ENCODE peak calls at places on chromosome 19, in six cellular contexts. O, T, P, L, M and C are unnamed samples. For H3K79me1, the result is how much of the 10 kb centered on the place peaks cover.

GRCh38 chr19:1211494-1212234 is 6.1 kb downstream of the STK11 start:
- DNase-seq in M (no peak), P (no peak), L (no peak), T (peak), O (peak), C (no peak)

GRCh38 chr19:13861392-13861713 is 15.6 kb upstream of the NANOS3 start:
- DNase-seq in M (no peak), P (no peak), L (no peak), O (no peak), T (no peak), C (no peak)

GRCh38 chr19:3543150-3544053 is 4.4 kb downstream of the TEKTIP1 start:
- DNase-seq in L (no peak), O (no peak), P (no peak), M (no peak), T (no peak), C (no peak)

GRCh38 chr19:39916236-39916635 is 18.2 kb downstream of the FCGBP start:
- DNase-seq in L (no peak), M (no peak), O (no peak), P (no peak), T (no peak), C (no peak)

GRCh38 chr19:55563261-55563690 is 17.4 kb downstream of the ZNF579 start:
- DNase-seq in T (no peak), P (no peak), M (no peak), L (no peak), O (no peak), C (no peak)

GRCh38 chr19:37695144-37695899 is 24.2 kb downstream of the ZNF607 start:
- DNase-seq in O (no peak), P (no peak), L (no peak), T (peak), M (no peak), C (no peak)

GRCh38 chr19:40357655-40358054 is 9.2 kb downstream of the PLD3 start:
- DNase-seq in T (no peak), L (no peak), O (no peak), M (no peak), P (no peak), C (peak)

GRCh38 chr19:49690656-49691242 is at the start of gene CPT1C:
- DNase-seq in M (peak), O (peak), T (peak), L (peak), P (peak), C (peak)

GRCh38 chr19:30906871-30907270 is 442.4 kb downstream of the TSHZ3 start:
- DNase-seq in L (no peak), T (no peak), M (no peak), P (no peak), O (no peak), C (no peak)

GRCh38 chr19:10544242-10544752 is 593 bp downstream of the ATG4D start:
- DNase-seq in T (no peak), P (peak), O (peak), L (no peak), M (no peak), C (no peak)

GRCh38 chr19:2629491-2630351 is 72.8 kb downstream of the GNG7 start:
- DNase-seq in M (no peak), T (no peak), O (no peak), L (no peak), P (no peak), C (no peak)

GRCh38 chr19:2136796-2137195 is 14.6 kb downstream of the AP3D1 start:
- DNase-seq in P (no peak), M (no peak), O (no peak), T (peak), L (no peak), C (no peak)

GRCh38 chr19:19274146-19274545 is 1.0 kb upstream of the TM6SF2 start:
- DNase-seq in P (no peak), O (no peak), T (no peak), L (no peak), M (no peak), C (no peak)

GRCh38 chr19:16249826-16250434 is 52.2 kb downstream of the AP1M1 start:
- DNase-seq in O (peak), L (no peak), P (no peak), M (no peak), T (no peak), C (peak)

GRCh38 chr19:21328402-21328801 is 808 bp downstream of the ZNF708 start:
- DNase-seq in T (no peak), O (peak), L (no peak), P (no peak), M (peak), C (no peak)

GRCh38 chr19:38626401-38626800 is 7.4 kb downstream of the EIF3K start:
- DNase-seq in L (no peak), M (no peak), O (no peak), T (no peak), P (no peak), C (no peak)

GRCh38 chr19:12527034-12527836 is 24.0 kb downstream of the ZNF564 start:
- DNase-seq in O (no peak), T (no peak), L (no peak), M (no peak), P (peak), C (peak)

GRCh38 chr19:574658-575526 is 2.5 kb downstream of the BSG start:
- DNase-seq in O (peak), M (no peak), T (no peak), P (peak), L (no peak), C (peak)

GRCh38 chr19:648305-648704 is 8.6 kb downstream of the FGF22 start:
- DNase-seq in T (no peak), M (no peak), P (no peak), O (no peak), L (no peak), C (no peak)

GRCh38 chr19:3293560-3293959 is 69.1 kb downstream of the CELF5 start:
- DNase-seq in T (no peak), O (no peak), P (no peak), M (no peak), L (no peak), C (no peak)

GRCh38 chr19:18049390-18049789 is 37.3 kb downstream of the IL12RB1 start:
- DNase-seq in M (no peak), L (no peak), O (no peak), T (no peak), P (no peak), C (peak)

GRCh38 chr19:15779756-15780476 is 7.5 kb upstream of the OR10H5 start:
- DNase-seq in L (no peak), M (no peak), P (no peak), T (no peak), O (no peak), C (no peak)

GRCh38 chr19:35713904-35714440 is 3.8 kb upstream of the KMT2B start:
- DNase-seq in M (no peak), L (no peak), T (no peak), P (no peak), O (no peak), C (no peak)

GRCh38 chr19:38711726-38712153 is 32.5 kb downstream of the CAPN12 start:
- DNase-seq in T (no peak), O (no peak), P (peak), L (no peak), M (no peak), C (peak)

GRCh38 chr19:7986321-7987083 is 18.9 kb downstream of the ELAVL1 start:
- DNase-seq in P (peak), M (no peak), O (peak), T (no peak), L (no peak), C (peak)
- H3K79me1 ChIP-seq in P (under half), M (half or more), O (under half), T (under half), L (under half), C (half or more)

GRCh38 chr19:28644261-28644660 is 568.7 kb downstream of the UQCRFS1 start:
- DNase-seq in O (no peak), M (no peak), P (peak), L (no peak), T (no peak), C (no peak)
- H3K14ac ChIP-seq in O (no peak), M (no peak), P (no peak), L (no peak), T (no peak), C (no peak)

GRCh38 chr19:5341981-5342380 is 1.4 kb upstream of the PTPRS start:
- DNase-seq in L (no peak), M (no peak), P (no peak), T (no peak), O (peak), C (no peak)

GRCh38 chr19:5339950-5340636 is 519 bp downstream of the PTPRS start:
- DNase-seq in T (no peak), O (peak), P (no peak), L (no peak), M (peak), C (no peak)

GRCh38 chr19:5339470-5339949 is 1.1 kb downstream of the PTPRS start:
- DNase-seq in P (no peak), O (no peak), M (no peak), L (no peak), T (no peak), C (no peak)

GRCh38 chr19:5341448-5341820 is 822 bp upstream of the PTPRS start:
- DNase-seq in M (no peak), L (no peak), P (no peak), O (peak), T (no peak), C (no peak)

GRCh38 chr19:5340637-5341447 is at the start of gene PTPRS:
- DNase-seq in T (peak), M (peak), O (peak), P (peak), L (peak), C (peak)
- H3K27ac ChIP-seq in T (no peak), M (peak), O (no peak), P (no peak), L (peak), C (peak)

GRCh38 chr19:45099465-45100201 is 6.7 kb downstream of the PPP1R37 start:
- DNase-seq in O (no peak), T (no peak), M (no peak), P (no peak), L (no peak), C (peak)
- H3K79me1 ChIP-seq in O (under half), T (under half), M (under half), P (under half), L (half or more), C (half or more)

GRCh38 chr19:33284756-33285155 is 17.6 kb downstream of the CEBPA start:
- DNase-seq in M (no peak), T (no peak), P (no peak), O (peak), L (no peak), C (no peak)
- H3K14ac ChIP-seq in M (no peak), T (no peak), P (no peak), O (no peak), L (no peak), C (no peak)